ENCODE peak calls at places on chromosomes 4 and X, in seven cellular contexts. One of them, this sample, is unnamed.

GRCh38 chr4:176376032-176376614 is 56.4 kb downstream of the SPCS3 start:
- DNase-seq in lower leg skin: no peak
- DNase-seq in glutamatergic neuron: no peak
- DNase-seq in GM04504: no peak
- DNase-seq in AG20443: peak
- DNase-seq in RWPE1: peak
- DNase-seq in tibial artery: no peak
- DNase-seq in this sample: no peak

GRCh38 chrX:124093222-124093621 is 131.7 kb downstream of the STAG2 start:
- DNase-seq in lower leg skin: no peak
- DNase-seq in glutamatergic neuron: no peak
- DNase-seq in GM04504: no peak
- DNase-seq in AG20443: no peak
- DNase-seq in RWPE1: no peak
- DNase-seq in tibial artery: no peak
- DNase-seq in this sample: no peak

GRCh38 chrX:96453139-96453538 is 231.5 kb upstream of the DIAPH2 start:
- DNase-seq in lower leg skin: no peak
- DNase-seq in glutamatergic neuron: no peak
- DNase-seq in GM04504: no peak
- DNase-seq in AG20443: no peak
- DNase-seq in RWPE1: no peak
- DNase-seq in tibial artery: no peak
- DNase-seq in this sample: no peak

GRCh38 chr4:159410076-159410777 is 307.3 kb downstream of the RAPGEF2 start:
- DNase-seq in lower leg skin: no peak
- DNase-seq in glutamatergic neuron: no peak
- DNase-seq in GM04504: no peak
- DNase-seq in AG20443: no peak
- DNase-seq in RWPE1: peak
- DNase-seq in tibial artery: no peak
- DNase-seq in this sample: no peak

GRCh38 chr4:183100827-183101226 is 1.8 kb downstream of the WWC2 start:
- DNase-seq in lower leg skin: no peak
- DNase-seq in glutamatergic neuron: no peak
- DNase-seq in GM04504: no peak
- DNase-seq in AG20443: no peak
- DNase-seq in RWPE1: no peak
- DNase-seq in tibial artery: no peak
- DNase-seq in this sample: no peak

GRCh38 chrX:119756926-119757635 is 1.3 kb upstream of the SOWAHD start:
- DNase-seq in lower leg skin: no peak
- DNase-seq in glutamatergic neuron: no peak
- DNase-seq in GM04504: no peak
- DNase-seq in AG20443: no peak
- DNase-seq in RWPE1: no peak
- DNase-seq in tibial artery: no peak
- DNase-seq in this sample: no peak

GRCh38 chrX:57286507-57287251 is at the start of gene FAAH2:
- DNase-seq in lower leg skin: peak
- DNase-seq in glutamatergic neuron: peak
- DNase-seq in GM04504: no peak
- DNase-seq in AG20443: no peak
- DNase-seq in RWPE1: peak
- DNase-seq in tibial artery: no peak
- DNase-seq in this sample: no peak

GRCh38 chr4:173880897-173881296 is 350.9 kb upstream of the HAND2 start:
- DNase-seq in lower leg skin: no peak
- DNase-seq in glutamatergic neuron: no peak
- DNase-seq in GM04504: no peak
- DNase-seq in AG20443: no peak
- DNase-seq in RWPE1: no peak
- DNase-seq in tibial artery: no peak
- DNase-seq in this sample: no peak

GRCh38 chr4:100811046-100811445 is 293.2 kb upstream of the EMCN start:
- DNase-seq in lower leg skin: no peak
- DNase-seq in glutamatergic neuron: no peak
- DNase-seq in GM04504: no peak
- DNase-seq in AG20443: no peak
- DNase-seq in RWPE1: no peak
- DNase-seq in tibial artery: no peak
- DNase-seq in this sample: no peak

GRCh38 chr4:159103406-159104131 is 690 bp downstream of the RAPGEF2 start:
- DNase-seq in lower leg skin: peak
- DNase-seq in glutamatergic neuron: peak
- DNase-seq in GM04504: no peak
- DNase-seq in AG20443: peak
- DNase-seq in RWPE1: peak
- DNase-seq in tibial artery: peak
- DNase-seq in this sample: peak

GRCh38 chr4:41379230-41379629 is 122.5 kb downstream of the UCHL1 start:
- DNase-seq in lower leg skin: no peak
- DNase-seq in glutamatergic neuron: no peak
- DNase-seq in GM04504: no peak
- DNase-seq in AG20443: no peak
- DNase-seq in RWPE1: no peak
- DNase-seq in tibial artery: no peak
- DNase-seq in this sample: no peak

GRCh38 chrX:41408576-41408975 is 38.6 kb upstream of the NYX start:
- DNase-seq in lower leg skin: no peak
- DNase-seq in glutamatergic neuron: no peak
- DNase-seq in GM04504: no peak
- DNase-seq in AG20443: no peak
- DNase-seq in RWPE1: no peak
- DNase-seq in tibial artery: no peak
- DNase-seq in this sample: no peak

GRCh38 chr4:180091710-180092109 is 2151.5 kb upstream of the TENM3 start:
- DNase-seq in lower leg skin: no peak
- DNase-seq in glutamatergic neuron: no peak
- DNase-seq in GM04504: no peak
- DNase-seq in AG20443: no peak
- DNase-seq in RWPE1: no peak
- DNase-seq in tibial artery: no peak
- DNase-seq in this sample: no peak

GRCh38 chr4:98468744-98469143 is 189.7 kb downstream of the TSPAN5 start:
- DNase-seq in lower leg skin: no peak
- DNase-seq in glutamatergic neuron: no peak
- DNase-seq in GM04504: no peak
- DNase-seq in AG20443: peak
- DNase-seq in RWPE1: no peak
- DNase-seq in tibial artery: no peak
- DNase-seq in this sample: peak

GRCh38 chr4:71415491-71415890 is 76.7 kb downstream of the SLC4A4 start:
- DNase-seq in lower leg skin: no peak
- DNase-seq in glutamatergic neuron: no peak
- DNase-seq in GM04504: no peak
- DNase-seq in AG20443: peak
- DNase-seq in RWPE1: no peak
- DNase-seq in tibial artery: no peak
- DNase-seq in this sample: no peak

GRCh38 chrX:47643926-47644325 is 6.4 kb downstream of the ELK1 start:
- DNase-seq in lower leg skin: no peak
- DNase-seq in glutamatergic neuron: no peak
- DNase-seq in GM04504: no peak
- DNase-seq in AG20443: peak
- DNase-seq in RWPE1: no peak
- DNase-seq in tibial artery: no peak
- DNase-seq in this sample: peak